ENCODE peak calls at places on chromosome 1, in ten cellular contexts. F is AG08396; B is cardiac fibroblast; E is activated naive CD4-positive, alpha-beta T cell treated with anti-CD3 and anti-CD28 coated beads, Interleukin-2, amount 10 ng/mL, durations not matched to agents 7 days and 5 days; L is GM23248; Q is iPS-NIHi11; P is stimulated activated CD4-positive, alpha-beta T cell treated with anti-CD3 and anti-CD28 coated beads, Interleukin-1b, Interleukin-23, amount 100 ng/mL, for 1 hour; Y is amniotic stem cell; S is left ventricle myocardium superior; I is GM23338. W is an unnamed sample.

GRCh38 chr1:68623700-68624099 is 126.8 kb upstream of the DEPDC1 start:
- DNase-seq in L (no peak), Q (no peak), B (peak; percentile 1), Y (no peak), E (no peak), I (no peak), S (peak; percentile 61), P (no peak), F (no peak), W (no peak)

GRCh38 chr1:7279753-7280150 is 491.3 kb upstream of the VAMP3 start:
- DNase-seq in I (no peak), Y (no peak), F (no peak), S (no peak), L (no peak), Q (no peak), B (no peak), P (no peak), E (no peak), W (no peak)

GRCh38 chr1:203168991-203169390 is 6.6 kb downstream of the MYBPH start:
- DNase-seq in B (no peak), I (no peak), P (no peak), S (peak; percentile 8), L (no peak), E (no peak), Y (no peak), F (no peak), Q (no peak), W (peak; percentile 39)

GRCh38 chr1:206955476-206956312 is 9.4 kb upstream of the PIGR start:
- DNase-seq in L (peak; percentile 57), E (no peak), I (no peak), P (no peak), B (no peak), Q (peak; percentile 37), F (no peak), Y (no peak), S (no peak), W (no peak)

GRCh38 chr1:227891955-227892871 is 55.5 kb downstream of the WNT9A start:
- DNase-seq in B (no peak), Y (no peak), L (no peak), I (peak; percentile 68), S (peak; percentile 31), F (no peak), P (no peak), Q (peak; percentile 67), E (no peak), W (peak; percentile 56)

GRCh38 chr1:53653631-53654030 is 85.3 kb downstream of the GLIS1 start:
- DNase-seq in B (no peak), Q (no peak), E (no peak), I (no peak), F (no peak), S (no peak), Y (no peak), P (no peak), L (no peak), W (peak; percentile 24)

GRCh38 chr1:27816921-27817630 is 13.5 kb upstream of the PPP1R8 start:
- DNase-seq in Y (peak; percentile 15), B (peak; percentile 85), Q (no peak), L (peak; percentile 84), F (peak; percentile 49), P (no peak), E (no peak), S (no peak), I (peak; percentile 20), W (no peak)

GRCh38 chr1:55774446-55774845 is 559.3 kb upstream of the USP24 start:
- DNase-seq in L (no peak), F (no peak), Y (no peak), E (no peak), I (no peak), B (no peak), Q (no peak), P (no peak), S (no peak), W (no peak)

GRCh38 chr1:157403203-157403602 is 149.1 kb downstream of the FCRL5 start:
- DNase-seq in B (no peak), F (peak; percentile 15), S (no peak), Y (no peak), I (peak; percentile 70), P (no peak), Q (peak; percentile 67), L (peak; percentile 14), E (no peak), W (no peak)

W was measured in kidney.